ENCODE peak calls at places on chromosomes 2 and 18, in nine cellular contexts. Y is K562, O is stomach, D is adrenal gland, S is gastrocnemius medialis, E is HepG2, A is A549, I is esophagus squamous epithelium, V is breast epithelium. F is an unnamed sample.

GRCh38 chr2:237358721-237359595 is 55.0 kb downstream of the COL6A3 start:
- DNase-seq in Y (no peak), D (no peak), A (no peak), E (no peak), S (no peak), I (no peak), O (no peak), V (no peak), F (no peak)

GRCh38 chr2:74131901-74132300 is 15.8 kb downstream of the BOLA3 start:
- DNase-seq in E (no peak), V (no peak), D (peak), O (no peak), A (no peak), Y (peak), I (no peak), S (no peak), F (no peak)

GRCh38 chr2:234478121-234478858 is 18.6 kb downstream of the ARL4C start:
- DNase-seq in I (no peak), V (no peak), E (no peak), S (no peak), A (no peak), O (no peak), Y (no peak), D (no peak), F (no peak)

GRCh38 chr2:179020156-179020750 is 29.7 kb downstream of the CCDC141 start:
- DNase-seq in D (no peak), S (peak), E (peak), A (peak), I (no peak), O (peak), V (no peak), Y (peak), F (peak)

GRCh38 chr2:44550571-44550970 is 188.8 kb downstream of the CAMKMT start:
- DNase-seq in E (no peak), I (no peak), A (no peak), V (no peak), D (no peak), Y (no peak), S (no peak), O (no peak), F (no peak)

GRCh38 chr2:178592655-178593054 is 112.4 kb downstream of the PLEKHA3 start:
- DNase-seq in I (no peak), S (no peak), Y (no peak), A (no peak), D (no peak), E (no peak), O (no peak), V (no peak), F (no peak)

GRCh38 chr2:96225016-96225533 is 16.4 kb upstream of the STARD7 start:
- DNase-seq in Y (peak), I (no peak), E (no peak), V (no peak), A (no peak), S (no peak), D (no peak), O (no peak), F (no peak)

GRCh38 chr2:170929686-170930050 is 615 bp downstream of the GORASP2 start:
- DNase-seq in Y (peak), A (peak), E (peak), S (peak), I (no peak), D (peak), O (peak), V (peak), F (peak)

GRCh38 chr2:65382323-65382722 is 50.1 kb downstream of the SPRED2 start:
- DNase-seq in A (no peak), I (no peak), Y (no peak), V (no peak), D (no peak), E (no peak), S (no peak), O (no peak), F (no peak)

GRCh38 chr2:85787981-85788340 is 34.2 kb downstream of the ATOH8 start:
- DNase-seq in V (no peak), O (no peak), E (no peak), A (no peak), I (no peak), D (no peak), Y (no peak), S (no peak), F (no peak)

GRCh38 chr2:101805146-101806088 is 107.9 kb downstream of the MAP4K4 start:
- DNase-seq in I (no peak), V (no peak), A (peak), S (no peak), D (no peak), O (no peak), Y (peak), E (no peak), F (no peak)

GRCh38 chr2:237159006-237159897 is 73.6 kb downstream of the COPS8 start:
- DNase-seq in I (no peak), E (no peak), V (no peak), S (peak), O (no peak), Y (no peak), A (no peak), D (no peak), F (no peak)

GRCh38 chr2:168889635-168890005 is 610 bp downstream of the SPC25 start:
- DNase-seq in I (no peak), E (peak), V (no peak), A (no peak), Y (peak), S (no peak), O (no peak), D (no peak), F (no peak)
- TF ChIP-seq POLR2A in I (no peak), E (no peak), V (no peak), A (no peak), Y (no peak), S (no peak), O (no peak), D (no peak), F (no peak)

GRCh38 chr2:9950521-9951271 is 797 bp upstream of the GRHL1 start:
- DNase-seq in O (peak), E (no peak), Y (peak), S (no peak), D (peak), A (no peak), I (no peak), V (no peak), F (no peak)

GRCh38 chr2:9952286-9952737 is 819 bp downstream of the GRHL1 start:
- DNase-seq in A (no peak), I (no peak), O (no peak), Y (no peak), E (no peak), D (no peak), V (no peak), S (no peak), F (no peak)

GRCh38 chr2:9951272-9951521 is 296 bp upstream of the GRHL1 start:
- DNase-seq in I (no peak), Y (no peak), D (no peak), V (no peak), A (no peak), E (no peak), O (no peak), S (no peak), F (no peak)

GRCh38 chr2:9952856-9953503 is 1.5 kb downstream of the GRHL1 start:
- DNase-seq in V (no peak), E (no peak), A (no peak), Y (no peak), D (no peak), O (no peak), I (no peak), S (no peak), F (no peak)

DNA sequence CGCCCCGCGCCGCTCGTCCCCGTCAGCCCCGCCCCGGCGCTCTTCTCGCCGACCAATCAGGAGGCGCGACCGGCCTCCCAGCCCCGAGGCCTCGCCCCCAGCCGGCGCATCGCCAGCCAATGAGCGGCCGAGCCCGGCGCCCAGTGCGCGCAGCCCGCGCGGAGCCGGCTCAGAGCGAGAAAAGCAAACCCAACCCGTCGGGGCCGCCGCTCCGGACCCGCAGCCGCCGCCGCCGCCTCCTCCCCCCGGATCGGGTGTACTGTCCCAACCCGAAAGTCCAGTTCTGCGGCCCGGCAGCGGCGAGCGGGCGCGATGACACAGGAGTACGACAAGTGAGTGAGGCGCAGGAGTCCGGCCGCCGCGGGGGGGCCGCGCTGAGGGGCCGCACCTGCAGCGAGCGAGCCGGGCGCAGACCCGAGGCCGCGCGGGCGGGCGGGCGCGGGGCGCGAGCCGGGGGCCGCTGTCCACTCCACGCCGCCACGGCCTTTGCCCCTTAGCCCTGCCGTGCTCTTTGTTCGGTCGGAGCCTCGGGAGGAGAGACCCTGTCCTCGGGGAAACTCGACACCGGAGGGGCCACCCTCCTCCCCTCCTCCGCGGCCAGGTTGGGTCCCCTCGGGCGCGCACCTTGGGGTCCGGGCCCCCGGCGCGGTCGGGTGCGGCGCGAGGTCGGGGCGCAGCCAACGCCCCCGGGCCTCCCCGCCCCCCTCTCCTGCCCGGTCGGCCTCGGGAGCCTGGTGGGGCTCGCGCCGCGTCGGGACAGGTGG is at the start of gene GRHL1:
- DNase-seq in O (peak), V (peak), I (peak), S (peak), Y (peak), A (peak), E (peak), D (peak), F (peak)
- TF ChIP-seq POLR2A in O (no peak), V (peak), I (no peak), S (peak), Y (peak), A (peak), E (peak), D (no peak), F (no peak)

DNA sequence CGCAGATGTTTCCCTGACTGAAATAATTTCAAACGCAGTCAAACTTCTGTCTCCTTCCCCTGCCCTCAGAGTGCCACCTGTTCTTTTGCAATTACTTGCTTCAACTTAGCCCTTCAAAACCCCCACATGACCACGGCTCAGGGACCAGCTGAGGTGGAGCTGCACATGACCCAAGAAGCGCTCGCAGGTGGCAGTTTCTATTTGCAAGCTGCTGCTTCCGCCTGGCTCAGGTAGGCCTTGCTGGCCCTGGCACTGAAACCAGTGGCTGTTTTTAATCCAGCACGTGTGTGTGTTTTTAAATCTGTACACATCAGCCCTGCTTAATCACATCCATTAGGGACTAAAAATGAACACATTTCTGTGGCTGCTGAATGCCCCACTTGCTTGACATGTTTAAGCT is 95.3 kb downstream of the CCDC93 start:
- DNase-seq in I (no peak), D (no peak), V (no peak), E (no peak), A (no peak), Y (no peak), S (no peak), O (no peak), F (no peak)
- TF ChIP-seq POLR2A in I (no peak), D (no peak), V (no peak), E (no peak), A (no peak), Y (no peak), S (no peak), O (no peak), F (no peak)

DNA sequence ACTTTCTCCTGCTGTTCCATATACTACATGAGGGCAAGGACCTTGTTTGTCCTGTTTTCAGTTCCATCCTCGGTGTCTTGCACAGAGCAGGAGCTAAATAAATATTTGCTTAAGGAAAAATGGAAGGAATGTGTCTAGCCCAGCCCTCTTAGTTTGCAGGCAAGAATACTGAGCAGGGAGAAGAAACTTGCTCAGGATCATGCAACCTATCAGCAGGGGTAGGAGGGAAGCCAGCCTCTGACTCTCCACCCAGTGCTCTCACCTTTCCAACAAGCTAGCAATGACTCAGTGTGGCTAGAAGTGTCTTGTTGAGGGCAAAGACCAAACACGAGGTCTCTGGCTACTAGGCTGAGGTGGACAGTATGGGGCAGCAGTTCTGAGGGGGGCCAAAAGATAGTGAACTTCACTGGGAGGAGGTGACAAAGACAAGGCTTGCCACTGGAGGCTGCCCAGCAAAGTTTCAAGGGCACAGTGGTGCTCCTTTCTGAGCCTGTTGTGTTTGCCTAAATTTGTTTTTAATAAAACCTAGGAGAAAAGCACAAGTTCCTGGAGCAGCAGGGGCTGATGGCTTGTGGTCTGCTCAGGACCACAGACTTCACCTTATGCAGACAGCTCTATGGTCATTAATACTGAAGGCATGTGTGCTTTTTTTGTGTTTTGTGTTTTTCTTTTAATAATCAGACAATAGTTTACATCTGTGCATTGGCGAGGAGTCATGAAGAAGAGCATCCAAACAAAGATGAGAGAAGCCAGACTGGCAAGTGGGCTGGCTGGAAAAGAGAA is 49.1 kb upstream of the CTAGE1 start:
- DNase-seq in E (peak), O (no peak), A (peak), V (no peak), D (no peak), I (no peak), Y (peak), S (no peak), F (no peak)
- TF ChIP-seq POLR2A in E (no peak), O (no peak), A (no peak), V (no peak), D (no peak), I (no peak), Y (no peak), S (no peak), F (no peak)

GRCh38 chr2:213185147-213185822 is 33.9 kb upstream of the IKZF2 start:
- DNase-seq in V (no peak), E (no peak), Y (no peak), A (no peak), S (no peak), D (no peak), I (no peak), O (no peak), F (no peak)
- TF ChIP-seq POLR2A in V (no peak), E (no peak), Y (no peak), A (no peak), S (no peak), D (no peak), I (no peak), O (no peak), F (no peak)

GRCh38 chr2:217934321-217935131 is 68.3 kb downstream of the TNS1 start:
- DNase-seq in D (peak), S (peak), A (peak), O (no peak), E (no peak), V (no peak), I (no peak), Y (no peak), F (peak)

GRCh38 chr2:217931846-217932560 is 70.8 kb downstream of the TNS1 start:
- DNase-seq in S (no peak), E (no peak), D (no peak), A (no peak), V (no peak), Y (no peak), I (no peak), O (no peak), F (no peak)

GRCh38 chr2:217932661-217933325 is 70.0 kb downstream of the TNS1 start:
- DNase-seq in S (no peak), E (no peak), V (no peak), O (no peak), Y (no peak), D (peak), A (no peak), I (no peak), F (no peak)

GRCh38 chr2:217935245-217935879 is 67.4 kb downstream of the TNS1 start:
- DNase-seq in S (no peak), D (no peak), V (no peak), A (no peak), O (no peak), Y (no peak), E (no peak), I (no peak), F (no peak)

GRCh38 chr2:217933326-217933993 is 69.3 kb downstream of the TNS1 start:
- DNase-seq in Y (no peak), V (no peak), S (no peak), A (no peak), I (no peak), O (no peak), E (no peak), D (no peak), F (no peak)
- TF ChIP-seq POLR2A in Y (no peak), V (no peak), S (no peak), A (no peak), I (no peak), O (no peak), E (no peak), D (no peak), F (no peak)

GRCh38 chr18:79069792-79070151 is 578 bp downstream of the ATP9B start:
- DNase-seq in O (no peak), I (no peak), S (no peak), E (no peak), A (no peak), V (no peak), D (no peak), Y (no peak), F (no peak)

GRCh38 chr18:79070486-79070885 is 1.3 kb downstream of the ATP9B start:
- DNase-seq in Y (no peak), I (no peak), S (no peak), A (no peak), O (no peak), D (no peak), E (no peak), V (no peak), F (no peak)

GRCh38 chr18:79068299-79068945 is 772 bp upstream of the ATP9B start:
- DNase-seq in O (no peak), D (peak), Y (no peak), A (no peak), S (no peak), E (no peak), I (no peak), V (no peak), F (no peak)

GRCh38 chr18:79067611-79068010 is 1.6 kb upstream of the ATP9B start:
- DNase-seq in V (no peak), Y (no peak), A (no peak), I (no peak), O (no peak), S (no peak), E (no peak), D (no peak), F (no peak)

DNA sequence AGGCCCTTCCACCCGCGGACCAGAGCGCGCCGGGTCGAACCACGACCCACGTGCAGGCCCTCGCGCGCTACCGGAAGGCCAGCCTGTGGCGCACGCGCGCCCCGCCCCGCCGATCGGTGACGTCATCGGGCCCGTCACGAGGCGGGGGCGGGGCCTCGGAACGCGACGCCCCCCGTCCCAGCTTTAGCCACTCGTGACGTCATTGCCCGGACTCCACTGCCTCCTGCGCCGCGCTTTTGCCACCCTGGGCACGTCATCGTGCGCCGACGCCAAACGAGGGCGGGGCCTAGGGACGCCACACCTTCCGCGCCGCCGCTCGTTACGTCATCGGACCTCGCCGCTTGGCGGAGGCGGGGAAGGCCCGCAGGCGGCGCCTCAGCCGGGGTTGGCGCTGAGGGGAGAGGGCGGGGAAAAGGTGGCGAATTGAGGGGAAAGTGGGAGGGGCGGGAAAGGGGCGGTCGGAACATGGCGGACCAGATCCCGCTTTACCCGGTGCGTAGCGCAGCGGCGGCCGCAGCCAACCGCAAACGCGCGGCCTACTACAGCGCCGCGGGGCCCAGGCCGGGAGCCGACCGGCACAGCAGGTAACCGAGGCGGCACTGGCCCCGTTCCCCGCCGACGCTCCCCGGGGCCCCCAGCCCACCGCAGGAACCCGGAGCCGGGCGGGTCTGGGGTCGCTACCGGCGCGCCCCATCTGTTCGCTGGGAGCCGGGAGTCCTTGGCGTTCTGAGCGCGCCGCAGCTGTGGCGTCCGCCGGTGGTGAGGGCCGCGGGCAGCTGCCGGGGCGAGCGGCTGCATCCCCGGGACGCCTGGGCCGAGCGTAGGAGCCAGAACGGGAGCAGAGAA is at the start of gene ATP9B:
- DNase-seq in O (peak), V (peak), A (peak), Y (peak), I (peak), E (peak), D (peak), S (peak), F (peak)
- TF ChIP-seq POLR2A in O (no peak), V (no peak), A (peak), Y (peak), I (no peak), E (peak), D (peak), S (peak), F (peak)